ENCODE peak calls at places on chromosomes 1 and 21, in seven cellular contexts. Z is adrenal gland; F is neural progenitor cell; N is breast epithelium; B is esophagus squamous epithelium; W is upper lobe of right lung; Q is CD8-positive, alpha-beta T cell. A is an unnamed sample.

GRCh38 chr1:38817267-38817957 is 42.2 kb downstream of the RRAGC start:
- DNase-seq in Z (no peak), F (no peak), N (no peak), B (no peak), W (no peak), Q (no peak), A (no peak)

GRCh38 chr1:178172939-178173338 is 79.0 kb downstream of the RASAL2 start:
- DNase-seq in Z (no peak), F (no peak), N (no peak), B (no peak), W (no peak), Q (no peak), A (no peak)

GRCh38 chr1:212916395-212917133 is 33.8 kb upstream of the VASH2 start:
- DNase-seq in Z (no peak), F (peak; percentile 58), N (no peak), B (no peak), W (peak; percentile 88), Q (no peak), A (peak; percentile 53)

GRCh38 chr1:30876451-30877204 is 31.9 kb downstream of the SDC3 start:
- DNase-seq in Z (no peak), F (no peak), N (no peak), B (no peak), W (no peak), Q (no peak), A (no peak)

GRCh38 chr1:181743878-181744312 is 260.6 kb downstream of the CACNA1E start:
- DNase-seq in Z (no peak), F (no peak), N (no peak), B (no peak), W (no peak), Q (no peak), A (no peak)

GRCh38 chr1:156089704-156090103 is 7.4 kb upstream of the MEX3A start:
- DNase-seq in Z (no peak), F (no peak), N (no peak), B (no peak), W (no peak), Q (no peak), A (no peak)

GRCh38 chr1:203082571-203083462 is 3.0 kb downstream of the MYOG start:
- DNase-seq in Z (peak; percentile 4), F (no peak), N (no peak), B (no peak), W (no peak), Q (no peak), A (no peak)

GRCh38 chr1:77762072-77762476 is 2.4 kb upstream of the USP33 start:
- DNase-seq in Z (no peak), F (no peak), N (no peak), B (no peak), W (no peak), Q (no peak), A (peak; percentile 68)

GRCh38 chr1:170730443-170730842 is 66.5 kb downstream of the PRRX1 start:
- DNase-seq in Z (no peak), F (no peak), N (no peak), B (no peak), W (no peak), Q (no peak), A (no peak)

GRCh38 chr1:107820797-107821196 is 144.2 kb downstream of the VAV3 start:
- DNase-seq in Z (no peak), F (no peak), N (no peak), B (no peak), W (no peak), Q (no peak), A (peak; percentile 25)

GRCh38 chr1:6100801-6101783 is 55.4 kb downstream of the KCNAB2 start:
- DNase-seq in Z (no peak), F (peak; percentile 72), N (no peak), B (no peak), W (peak; percentile 57), Q (no peak), A (no peak)

GRCh38 chr1:210940081-210940617 is 193.8 kb downstream of the KCNH1 start:
- DNase-seq in Z (no peak), F (no peak), N (no peak), B (no peak), W (no peak), Q (no peak), A (no peak)

GRCh38 chr1:227487606-227488005 is 75.8 kb upstream of the ZNF678 start:
- DNase-seq in Z (no peak), F (no peak), N (no peak), B (no peak), W (no peak), Q (no peak), A (no peak)

GRCh38 chr1:19165501-19165900 is 44.6 kb downstream of the UBR4 start:
- DNase-seq in Z (no peak), F (no peak), N (no peak), B (no peak), W (no peak), Q (no peak), A (no peak)

GRCh38 chr1:51268675-51269033 is 32.6 kb downstream of the RNF11 start:
- DNase-seq in Z (no peak), F (no peak), N (no peak), B (no peak), W (no peak), Q (no peak), A (no peak)

GRCh38 chr1:212596798-212597197 is 11.8 kb upstream of the ATF3 start:
- DNase-seq in Z (no peak), F (no peak), N (no peak), B (no peak), W (no peak), Q (no peak), A (no peak)

GRCh38 chr21:44658913-44659595 is 1.3 kb downstream of the KRTAP12-3 start:
- DNase-seq in Z (no peak), F (no peak), N (no peak), B (no peak), W (no peak), Q (no peak), A (no peak)

GRCh38 chr1:225823811-225824261 is 13.9 kb downstream of the EPHX1 start:
- DNase-seq in Z (no peak), F (no peak), N (no peak), B (no peak), W (no peak), Q (no peak), A (no peak)
- H3K4me1 ChIP-seq in Z (peaks cover 85% of the 10 kb centered on the region), F (peaks cover 22% of the 10 kb centered on the region), N (no peaks in the 10 kb centered on the region), B (peaks cover 86% of the 10 kb centered on the region), W (peaks cover 46% of the 10 kb centered on the region), Q (no peaks in the 10 kb centered on the region), A (no peaks in the 10 kb centered on the region)

GRCh38 chr1:33365560-33365997 is 44.7 kb upstream of the A3GALT2 start:
- DNase-seq in Z (no peak), F (peak; percentile 57), N (peak; percentile 65), B (no peak), W (no peak), Q (no peak), A (no peak)

GRCh38 chr1:33364578-33364945 is 43.7 kb upstream of the A3GALT2 start:
- DNase-seq in Z (no peak), F (peak; percentile 71), N (no peak), B (no peak), W (no peak), Q (no peak), A (no peak)

GRCh38 chr1:33360367-33360766 is 39.5 kb upstream of the A3GALT2 start:
- DNase-seq in Z (no peak), F (no peak), N (no peak), B (no peak), W (no peak), Q (no peak), A (no peak)

GRCh38 chr1:33361553-33362262 is 40.8 kb upstream of the A3GALT2 start:
- DNase-seq in Z (no peak), F (no peak), N (no peak), B (no peak), W (no peak), Q (no peak), A (no peak)

DNA sequence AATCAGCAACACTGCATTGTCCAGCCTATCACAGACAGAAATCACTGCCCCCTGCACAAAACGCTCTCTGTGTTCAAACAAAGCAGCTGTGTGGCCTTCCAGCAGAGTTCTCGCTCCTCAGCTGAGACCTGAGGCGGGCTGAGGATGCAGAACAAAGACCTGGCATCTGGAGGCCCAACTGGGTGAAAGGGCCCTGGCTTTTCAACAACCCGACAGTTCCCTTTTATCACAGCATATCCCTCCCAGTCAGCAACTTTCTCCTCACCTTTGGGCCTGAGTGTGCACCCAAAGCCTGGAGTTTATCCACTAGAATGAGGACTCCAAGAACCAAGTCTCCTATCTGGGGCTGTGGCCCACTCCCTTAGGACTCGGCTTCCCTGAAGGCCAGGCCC is 42.6 kb upstream of the A3GALT2 start:
- DNase-seq in Z (no peak), F (peak; percentile 83), N (no peak), B (no peak), W (no peak), Q (no peak), A (no peak)
- H3K4me1 ChIP-seq in Z (peaks cover 3% of the 10 kb centered on the region), F (peaks cover 74% of the 10 kb centered on the region), N (peaks cover 62% of the 10 kb centered on the region), B (peaks cover 86% of the 10 kb centered on the region), W (peaks cover 32% of the 10 kb centered on the region), Q (no peaks in the 10 kb centered on the region), A (peaks cover 17% of the 10 kb centered on the region)

GRCh38 chr1:42953182-42954180 is 5.2 kb downstream of the SLC2A1 start:
- DNase-seq in Z (no peak), F (no peak), N (no peak), B (no peak), W (no peak), Q (no peak), A (no peak)

GRCh38 chr1:42952353-42953001 is 6.2 kb downstream of the SLC2A1 start:
- DNase-seq in Z (no peak), F (no peak), N (no peak), B (no peak), W (no peak), Q (peak; percentile 44), A (no peak)

GRCh38 chr1:42949312-42950145 is 9.1 kb downstream of the SLC2A1 start:
- DNase-seq in Z (no peak), F (no peak), N (no peak), B (no peak), W (no peak), Q (no peak), A (no peak)

GRCh38 chr1:42950146-42950480 is 8.6 kb downstream of the SLC2A1 start:
- DNase-seq in Z (no peak), F (no peak), N (no peak), B (no peak), W (no peak), Q (no peak), A (peak; percentile 71)

GRCh38 chr1:42951588-42951987 is 7.1 kb downstream of the SLC2A1 start:
- DNase-seq in Z (no peak), F (no peak), N (no peak), B (no peak), W (no peak), Q (no peak), A (peak; percentile 3)
- H3K4me1 ChIP-seq in Z (no peaks in the 10 kb centered on the region), F (peaks cover 80% of the 10 kb centered on the region), N (peaks cover 28% of the 10 kb centered on the region), B (peaks cover 100% of the 10 kb centered on the region), W (peaks cover 17% of the 10 kb centered on the region), Q (peaks cover 90% of the 10 kb centered on the region), A (peaks cover 76% of the 10 kb centered on the region)

DNA sequence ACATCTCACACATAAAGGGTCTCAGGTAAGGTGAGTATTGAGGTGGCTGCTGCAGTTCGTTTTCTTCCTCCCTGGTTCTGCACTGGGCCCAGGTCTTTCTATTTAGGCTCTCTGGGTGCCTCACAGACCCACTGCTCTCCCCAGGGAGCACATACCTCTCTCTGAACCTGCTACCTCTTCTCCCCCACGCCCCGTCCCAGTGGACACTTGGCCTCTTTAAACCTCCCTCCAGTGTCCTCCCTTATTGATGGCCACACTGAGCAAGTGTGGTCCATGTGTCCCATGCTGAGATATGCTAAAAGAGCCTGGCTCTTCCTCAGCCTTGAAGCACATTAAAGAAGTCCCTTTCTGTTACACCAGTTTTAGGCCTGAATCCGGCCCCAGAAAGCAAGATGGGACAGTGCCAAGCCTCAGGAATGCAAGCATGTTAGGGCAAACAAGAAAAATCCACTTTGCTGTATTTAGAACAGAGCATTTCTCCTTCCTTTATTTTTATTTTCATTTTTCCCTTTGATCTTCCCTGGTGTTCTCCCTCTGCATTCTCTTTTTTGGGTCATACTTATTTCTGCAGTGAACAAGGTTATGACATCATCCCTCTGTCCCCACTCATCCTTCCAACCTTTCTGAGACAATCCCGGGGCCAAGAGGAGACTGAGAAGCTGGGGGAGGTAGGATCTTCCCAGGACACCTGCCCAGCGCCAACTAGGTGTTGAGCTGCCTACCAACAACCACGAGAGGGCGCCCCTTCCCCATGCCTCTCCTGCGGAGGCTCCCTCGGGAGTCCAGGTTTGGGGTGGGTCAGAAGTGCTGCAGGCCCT is 5.0 kb upstream of the CHI3L2 start:
- DNase-seq in Z (peak; percentile 91), F (peak; percentile 86), N (peak; percentile 69), B (no peak), W (peak; percentile 88), Q (peak; percentile 70), A (peak; percentile 69)
- H3K4me1 ChIP-seq in Z (peaks cover 10% of the 10 kb centered on the region), F (peaks cover 39% of the 10 kb centered on the region), N (peaks cover 7% of the 10 kb centered on the region), B (peaks cover 47% of the 10 kb centered on the region), W (peaks cover 51% of the 10 kb centered on the region), Q (peaks cover 97% of the 10 kb centered on the region), A (no peaks in the 10 kb centered on the region)

A was measured in foreskin keratinocyte.